ENCODE peak calls at places on chromosomes 12 and 14, in seven cellular contexts. Y, G, E, A, P, H and V are unnamed samples.

GRCh38 chr12:119423285-119423684 is 88.8 kb downstream of the CCDC60 start:
- DNase-seq in A (no peak), E (no peak), H (no peak), Y (no peak), G (no peak), P (no peak), V (no peak)

GRCh38 chr12:104998423-104999346 is 12.6 kb downstream of the NOPCHAP1 start:
- DNase-seq in H (no peak), G (no peak), Y (peak; percentile 35), P (no peak), A (no peak), E (no peak), V (peak; percentile 71)

GRCh38 chr12:23722655-23723054 is 226.8 kb downstream of the SOX5 start:
- DNase-seq in Y (no peak), G (no peak), P (no peak), H (no peak), A (no peak), E (no peak), V (no peak)

GRCh38 chr12:6941786-6942185 is 1.8 kb upstream of the RNU7-1 start:
- DNase-seq in P (no peak), A (no peak), E (peak; percentile 69), G (no peak), Y (no peak), H (no peak), V (no peak)

GRCh38 chr12:28331130-28331529 is 140.9 kb downstream of the CCDC91 start:
- DNase-seq in P (no peak), Y (no peak), G (no peak), H (no peak), A (no peak), E (no peak), V (no peak)

GRCh38 chr12:102957339-102958050 is at the start of gene ASCL1:
- DNase-seq in G (no peak), E (no peak), A (peak; percentile 44), H (peak; percentile 75), P (no peak), Y (no peak), V (peak; percentile 34)

GRCh38 chr12:109677323-109677722 is 36.3 kb upstream of the FAM222A start:
- DNase-seq in E (no peak), A (no peak), P (no peak), Y (no peak), H (no peak), G (no peak), V (no peak)

GRCh38 chr12:26090853-26091510 is 33.9 kb downstream of the BHLHE41 start:
- DNase-seq in E (no peak), A (no peak), Y (no peak), G (no peak), H (no peak), P (no peak), V (no peak)

GRCh38 chr14:39015360-39015961 is 87.6 kb downstream of the SEC23A start:
- DNase-seq in E (no peak), P (no peak), Y (no peak), A (peak; percentile 22), H (peak; percentile 76), G (no peak), V (peak; percentile 46)

GRCh38 chr14:30214456-30215090 is 286.9 kb upstream of the PRKD1 start:
- DNase-seq in Y (no peak), E (peak; percentile 21), G (no peak), A (peak; percentile 20), P (peak; percentile 21), H (peak; percentile 6), V (peak; percentile 36)

GRCh38 chr12:121144416-121144914 is 11.8 kb downstream of the P2RX7 start:
- DNase-seq in P (no peak), E (peak; percentile 42), H (no peak), G (no peak), Y (no peak), A (no peak), V (no peak)

GRCh38 chr14:99230271-99231141 is 41.5 kb downstream of the BCL11B start:
- DNase-seq in H (no peak), G (peak; percentile 73), E (no peak), Y (no peak), P (peak; percentile 24), A (no peak), V (peak; percentile 60)

GRCh38 chr14:51828017-51828797 is 32.2 kb upstream of the GNG2 start:
- DNase-seq in P (no peak), A (no peak), Y (no peak), E (peak; percentile 74), G (peak; percentile 45), H (peak; percentile 19), V (no peak)

GRCh38 chr12:77133566-77133965 is 68.2 kb upstream of the E2F7 start:
- DNase-seq in E (peak; percentile 27), Y (no peak), G (no peak), P (no peak), H (no peak), A (peak; percentile 71), V (peak; percentile 59)